ENCODE peak calls at places on chromosome 2, in ten cellular contexts. E is foreskin fibroblast; F is neural crest cell; R is NCI-H1092 treated with DMSO at 0.1 percent for 48 hours; S is naive thymus-derived CD4-positive, alpha-beta T cell; M is activated CD4-positive, alpha-beta memory T cell treated with anti-CD3 and anti-CD28 coated beads, Interleukin-2, amount 10 ng/mL, durations not matched to agents 7 days and 5 days; H is brain microvascular endothelial cell; B is AG04450; G is stimulated activated CD8-positive, alpha-beta memory T cell treated with anti-CD3 and anti-CD28 coated beads, Interleukin-4, amount 100 ng/mL, for 1 hour; C is ovary. Q is an unnamed sample.

GRCh38 chr2:27886322-27886721 is 3.9 kb downstream of the RBKS start:
- DNase-seq in G (no peak), E (no peak), F (no peak), S (no peak), R (no peak), H (no peak), C (no peak), M (no peak), B (no peak), Q (no peak)

GRCh38 chr2:177998006-177998405 is 74.6 kb downstream of the PDE11A start:
- DNase-seq in G (no peak), R (no peak), C (no peak), S (no peak), H (peak), M (no peak), B (peak), F (no peak), E (no peak), Q (no peak)

GRCh38 chr2:58206785-58207184 is 34.3 kb downstream of the FANCL start:
- DNase-seq in M (no peak), G (no peak), E (no peak), R (no peak), H (no peak), C (no peak), B (no peak), S (no peak), F (no peak), Q (no peak)

GRCh38 chr2:212863185-212863588 is 288.2 kb downstream of the IKZF2 start:
- DNase-seq in C (no peak), F (no peak), H (peak), S (no peak), E (no peak), B (no peak), G (no peak), R (no peak), M (peak), Q (peak)

GRCh38 chr2:61018319-61018750 is 280 bp upstream of the PUS10 start:
- DNase-seq in H (no peak), M (no peak), R (no peak), F (no peak), S (no peak), B (no peak), G (no peak), C (no peak), E (no peak), Q (peak)

GRCh38 chr2:68831688-68832087 is 39.5 kb downstream of the BMP10 start:
- DNase-seq in R (no peak), F (no peak), C (no peak), S (no peak), E (no peak), M (no peak), H (no peak), B (no peak), G (no peak), Q (no peak)

GRCh38 chr2:1501991-1502390 is 88.7 kb downstream of the TPO start:
- DNase-seq in H (no peak), S (no peak), E (no peak), F (no peak), M (no peak), G (no peak), C (no peak), R (no peak), B (no peak), Q (no peak)

GRCh38 chr2:240810621-240811020 is 9.4 kb downstream of the KIF1A start:
- DNase-seq in B (no peak), F (no peak), R (no peak), M (no peak), H (no peak), S (peak), C (no peak), E (no peak), G (no peak), Q (no peak)

GRCh38 chr2:20509301-20509765 is 62.5 kb downstream of the RHOB start:
- DNase-seq in E (no peak), B (no peak), R (no peak), S (no peak), G (no peak), H (no peak), C (peak), F (no peak), M (no peak), Q (no peak)

GRCh38 chr2:178194600-178195389 is 483 bp downstream of the OSBPL6 start:
- DNase-seq in S (peak), C (peak), G (no peak), R (peak), M (peak), E (peak), B (no peak), H (peak), F (peak), Q (peak)

GRCh38 chr2:38537937-38538525 is 64.7 kb downstream of the HNRNPLL start:
- DNase-seq in M (no peak), R (no peak), S (no peak), G (no peak), E (no peak), H (no peak), F (no peak), C (no peak), B (no peak), Q (no peak)

GRCh38 chr2:59604143-59604542 is 949.3 kb downstream of the BCL11A start:
- DNase-seq in M (no peak), S (no peak), F (no peak), B (no peak), E (no peak), H (no peak), G (no peak), C (no peak), R (no peak), Q (no peak)

GRCh38 chr2:219886615-219887014 is 259.2 kb downstream of the SLC4A3 start:
- DNase-seq in S (no peak), H (no peak), E (no peak), M (no peak), B (no peak), R (no peak), C (no peak), G (no peak), F (no peak), Q (no peak)

GRCh38 chr2:48624696-48625095 is 7.0 kb downstream of the GTF2A1L start:
- DNase-seq in S (no peak), F (no peak), B (no peak), R (no peak), M (no peak), H (no peak), C (no peak), G (no peak), E (no peak), Q (no peak)

GRCh38 chr2:165810418-165810817 is 16.4 kb upstream of the GALNT3 start:
- DNase-seq in C (no peak), H (no peak), G (no peak), F (no peak), B (no peak), R (no peak), M (no peak), S (no peak), E (no peak), Q (no peak)

GRCh38 chr2:191521608-191522208 is 156.2 kb upstream of the NABP1 start:
- DNase-seq in E (peak), R (peak), F (no peak), C (no peak), H (no peak), G (no peak), B (no peak), S (no peak), M (no peak), Q (no peak)

GRCh38 chr2:228592925-228593324 is 411.4 kb upstream of the SPHKAP start:
- DNase-seq in B (no peak), C (no peak), G (no peak), S (no peak), M (no peak), R (no peak), E (no peak), F (no peak), H (no peak), Q (no peak)

GRCh38 chr2:239934571-239935171 is 90.5 kb downstream of the NDUFA10 start:
- DNase-seq in E (peak), G (no peak), R (peak), H (peak), B (no peak), F (peak), M (peak), S (peak), C (peak), Q (no peak)

GRCh38 chr2:240759454-240759853 is 60.6 kb downstream of the KIF1A start:
- DNase-seq in B (no peak), F (no peak), C (no peak), E (no peak), M (no peak), G (no peak), R (no peak), H (no peak), S (peak), Q (no peak)

GRCh38 chr2:152440049-152440448 is 105.1 kb downstream of the FMNL2 start:
- DNase-seq in G (no peak), S (no peak), M (no peak), R (no peak), F (no peak), C (no peak), E (no peak), H (no peak), B (no peak), Q (no peak)

GRCh38 chr2:188870289-188870688 is 103.9 kb upstream of the COL3A1 start:
- DNase-seq in F (no peak), R (no peak), H (peak), E (peak), G (no peak), B (peak), S (no peak), C (no peak), M (no peak), Q (no peak)

GRCh38 chr2:47360937-47361336 is 42.0 kb upstream of the MSH2 start:
- DNase-seq in F (no peak), G (no peak), E (peak), C (no peak), H (peak), M (no peak), B (peak), S (no peak), R (no peak), Q (no peak)

GRCh38 chr2:234444888-234445287 is 52.0 kb downstream of the ARL4C start:
- DNase-seq in G (no peak), F (no peak), B (peak), E (peak), C (no peak), M (peak), R (no peak), H (peak), S (peak), Q (no peak)

GRCh38 chr2:148614332-148615049 is 30.1 kb upstream of the EPC2 start:
- DNase-seq in R (no peak), E (no peak), M (no peak), F (no peak), C (no peak), G (no peak), S (no peak), B (peak), H (peak), Q (no peak)